ENCODE peak calls at places on chromosomes 11 and 22, in six cellular contexts. A is mammary epithelial cell, H is EH, I is upper lobe of left lung, T is T-cell, V is left cardiac atrium. P is an unnamed sample.

GRCh38 chr11:2578006-2578933 is 121.5 kb downstream of the KCNQ1OT1 start:
- DNase-seq in A (no peak), V (peak), I (peak), H (no peak), T (no peak), P (no peak)

GRCh38 chr22:39650996-39651782 is 80.6 kb downstream of the CACNA1I start:
- DNase-seq in V (no peak), T (no peak), I (no peak), A (no peak), H (no peak), P (no peak)

GRCh38 chr11:86488553-86488952 is 113.9 kb downstream of the CCDC81 start:
- DNase-seq in T (no peak), A (no peak), I (no peak), H (no peak), V (no peak), P (no peak)

GRCh38 chr11:1194231-1194976 is 28.5 kb upstream of the MUC5B start:
- DNase-seq in T (no peak), I (peak), H (no peak), V (peak), A (no peak), P (no peak)

GRCh38 chr22:46353483-46354105 is 18.1 kb downstream of the TRMU start:
- DNase-seq in A (no peak), T (no peak), V (no peak), H (no peak), I (no peak), P (no peak)

GRCh38 chr11:11845066-11845465 is 3.3 kb downstream of the USP47 start:
- DNase-seq in H (no peak), V (no peak), I (no peak), T (no peak), A (peak), P (no peak)

GRCh38 chr11:88411265-88411664 is 73.7 kb upstream of the CTSC start:
- DNase-seq in T (no peak), V (no peak), A (peak), I (no peak), H (peak), P (peak)

GRCh38 chr11:61126266-61126665 is 24.0 kb downstream of the CD5 start:
- DNase-seq in H (no peak), A (no peak), V (peak), T (no peak), I (no peak), P (no peak)

GRCh38 chr11:15906481-15907035 is 449.8 kb downstream of the SOX6 start:
- DNase-seq in V (no peak), I (no peak), A (no peak), T (no peak), H (no peak), P (no peak)

GRCh38 chr22:35155403-35156025 is 89.6 kb downstream of the ISX start:
- DNase-seq in T (no peak), V (no peak), I (no peak), H (no peak), A (no peak), P (no peak)

GRCh38 chr11:16840951-16841350 is 102.5 kb downstream of the C11orf58 start:
- DNase-seq in T (no peak), V (no peak), I (no peak), H (no peak), A (no peak), P (no peak)

GRCh38 chr11:112321521-112322172 is 61.0 kb upstream of the PLET1 start:
- DNase-seq in V (peak), H (peak), I (peak), A (peak), T (peak), P (peak)

GRCh38 chr22:44108076-44108475 is 72.6 kb upstream of the PARVG start:
- DNase-seq in I (no peak), H (no peak), V (no peak), T (no peak), A (no peak), P (no peak)

GRCh38 chr22:38853149-38853548 is 9.3 kb upstream of the NPTXR start:
- DNase-seq in T (no peak), V (no peak), A (no peak), I (no peak), H (no peak), P (no peak)

GRCh38 chr11:843818-844692 is 1.4 kb downstream of the TSPAN4 start:
- DNase-seq in T (no peak), H (peak), I (peak), A (peak), V (peak), P (peak)

GRCh38 chr11:2728663-2729332 is 29.0 kb upstream of the KCNQ1OT1 start:
- DNase-seq in T (no peak), V (no peak), I (no peak), A (no peak), H (no peak), P (no peak)

GRCh38 chr22:41001722-41002122 is 50.5 kb downstream of the RBX1 start:
- DNase-seq in A (peak), V (no peak), I (no peak), H (peak), T (no peak), P (peak)

GRCh38 chr11:210803-211180 is 3.3 kb downstream of the RIC8A start:
- DNase-seq in V (no peak), H (no peak), A (no peak), I (peak), T (no peak), P (no peak)